ENCODE peak calls at places on chromosomes 4 and X, in nine cellular contexts. B is Peyer's patch, T is Calu3, R is RWPE1, H is fibroblast of pulmonary artery, Y is fibroblast of the aortic adventitia, C is coronary artery, X is mammary epithelial cell, I is glutamatergic neuron. E is an unnamed sample.
A peak's percentile ranks its signal among the peaks of the same experiment; 100 is the strongest.

GRCh38 chr4:1279253-1279652 is 10.4 kb upstream of the MAEA start:
- DNase-seq in R (no peak), B (no peak), H (no peak), Y (no peak), T (no peak), I (no peak), C (no peak), X (no peak), E (no peak)

GRCh38 chr4:139314047-139314800 is 11.9 kb upstream of the NDUFC1 start:
- DNase-seq in T (no peak), H (no peak), C (no peak), Y (no peak), X (no peak), R (no peak), B (no peak), I (no peak), E (no peak)

GRCh38 chr4:31655328-31655727 is 935.2 kb downstream of the PCDH7 start:
- DNase-seq in C (no peak), H (peak; percentile 49), T (no peak), B (no peak), Y (peak; percentile 7), X (no peak), R (no peak), I (no peak), E (no peak)

GRCh38 chr4:164252286-164252685 is 501.6 kb upstream of the SMIM31 start:
- DNase-seq in R (no peak), Y (no peak), X (peak; percentile 22), B (no peak), C (no peak), T (no peak), I (peak; percentile 54), H (no peak), E (no peak)

GRCh38 chrX:49162620-49163019 is at the start of gene MAGIX:
- DNase-seq in H (no peak), R (no peak), T (peak; percentile 62), I (no peak), B (no peak), Y (no peak), X (no peak), C (no peak), E (no peak)

GRCh38 chr4:129623233-129623632 is 527.3 kb downstream of the C4orf33 start:
- DNase-seq in T (no peak), X (no peak), I (no peak), Y (no peak), R (no peak), H (peak; percentile 10), C (no peak), B (no peak), E (no peak)

GRCh38 chr4:1031956-1032795 is 20.8 kb downstream of the FGFRL1 start:
- DNase-seq in R (no peak), H (no peak), B (no peak), Y (no peak), T (peak; percentile 38), X (no peak), C (no peak), I (no peak), E (no peak)

GRCh38 chrX:99469439-99469838 is 940.6 kb downstream of the PCDH19 start:
- DNase-seq in C (no peak), R (no peak), X (no peak), Y (no peak), T (no peak), H (no peak), B (no peak), I (no peak), E (no peak)

GRCh38 chrX:86121916-86122315 is 26.3 kb upstream of the DACH2 start:
- DNase-seq in C (no peak), H (no peak), X (no peak), Y (no peak), T (no peak), B (no peak), I (no peak), R (no peak), E (no peak)

GRCh38 chrX:153405426-153405825 is 4.3 kb upstream of the PNMA6E start:
- DNase-seq in C (no peak), Y (no peak), I (no peak), B (no peak), H (no peak), T (no peak), R (no peak), X (no peak), E (no peak)

GRCh38 chrX:129823115-129823514 is 20.6 kb downstream of the ZDHHC9 start:
- DNase-seq in I (peak; percentile 22), C (no peak), H (peak; percentile 62), R (no peak), X (peak; percentile 12), T (peak; percentile 45), Y (peak; percentile 54), B (peak; percentile 80), E (peak; percentile 27)

GRCh38 chrX:5113128-5113527 is 1115.5 kb downstream of the NLGN4X start:
- DNase-seq in T (peak; percentile 1), B (no peak), I (no peak), H (peak; percentile 1), R (peak; percentile 0), X (peak; percentile 4), Y (no peak), C (no peak), E (no peak)

GRCh38 chrX:2819345-2820130 is 9.2 kb upstream of the GYG2 start:
- DNase-seq in I (no peak), C (peak; percentile 47), Y (peak; percentile 71), T (peak; percentile 20), H (peak; percentile 48), B (no peak), R (peak; percentile 21), X (peak; percentile 12), E (no peak)

GRCh38 chr4:185237185-185237584 is 27.8 kb downstream of the SNX25 start:
- DNase-seq in R (no peak), X (no peak), C (no peak), I (no peak), T (no peak), B (no peak), H (peak; percentile 62), Y (peak; percentile 69), E (no peak)

GRCh38 chr4:29073571-29073970 is 1646.6 kb upstream of the PCDH7 start:
- DNase-seq in R (no peak), X (no peak), T (no peak), H (no peak), C (no peak), B (no peak), Y (no peak), I (no peak), E (no peak)

GRCh38 chrX:136725446-136726104 is 55.2 kb downstream of the ARHGEF6 start:
- DNase-seq in R (no peak), H (peak; percentile 70), I (no peak), T (no peak), Y (peak; percentile 81), C (no peak), B (no peak), X (peak; percentile 33), E (no peak)

GRCh38 chrX:2410279-2411020 is 90.3 kb downstream of the DHRSX start:
- DNase-seq in B (no peak), H (no peak), I (no peak), Y (no peak), R (no peak), X (no peak), T (peak; percentile 47), C (no peak), E (no peak)

GRCh38 chrX:26851981-26852380 is 611.2 kb downstream of the PPP4R3C start:
- DNase-seq in T (peak; percentile 2), C (no peak), R (no peak), Y (peak; percentile 21), I (no peak), B (no peak), H (peak; percentile 4), X (peak; percentile 10), E (no peak)

GRCh38 chr4:137688651-137689050 is 156.4 kb upstream of the PCDH18 start:
- DNase-seq in Y (peak; percentile 72), C (no peak), X (no peak), R (no peak), I (no peak), H (no peak), T (no peak), B (no peak), E (no peak)

GRCh38 chr4:42594880-42595279 is 62.0 kb downstream of the ATP8A1 start:
- DNase-seq in Y (no peak), H (no peak), B (no peak), R (no peak), X (no peak), I (no peak), C (no peak), T (no peak), E (no peak)

DNA sequence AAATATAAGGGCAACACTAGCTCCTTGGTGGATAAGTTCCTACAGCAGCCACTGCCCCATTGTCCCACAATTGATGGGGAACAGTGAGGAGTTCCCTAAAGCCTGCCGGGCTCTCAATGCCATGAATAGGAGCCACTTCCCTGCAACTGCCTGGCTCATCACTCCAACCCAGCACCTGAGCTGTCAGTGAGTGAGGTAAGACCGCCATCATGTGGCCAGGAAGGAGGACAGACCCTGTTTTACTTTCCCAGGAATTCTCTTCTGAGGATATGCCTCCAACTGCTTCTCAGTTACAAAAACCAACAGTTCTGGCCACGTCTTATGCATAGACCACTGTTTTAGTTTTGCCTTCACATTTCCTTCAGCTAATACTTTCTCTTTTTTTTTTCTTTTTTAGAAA is 45.5 kb downstream of the SRPX start:
- DNase-seq in T (peak; percentile 56), H (no peak), X (peak; percentile 21), Y (no peak), C (no peak), B (peak; percentile 50), I (peak; percentile 27), R (peak; percentile 41), E (peak; percentile 28)
- TF ChIP-seq CTCF in T (peak; percentile 39), H (peak; percentile 28), X (peak; percentile 64), Y (peak; percentile 35), C (no peak), B (peak; percentile 60), I (peak; percentile 27), R (peak; percentile 58), E (peak; percentile 23)

GRCh38 chr4:107654694-107655093 is 65.3 kb downstream of the PAPSS1 start:
- DNase-seq in I (no peak), Y (no peak), H (peak; percentile 22), R (peak; percentile 0), C (no peak), B (no peak), X (no peak), T (no peak), E (no peak)
- TF ChIP-seq CTCF in I (no peak), Y (no peak), H (peak; percentile 18), R (no peak), C (no peak), B (no peak), X (no peak), T (no peak), E (no peak)

GRCh38 chr4:36332782-36333131 is 51.3 kb downstream of the DTHD1 start:
- DNase-seq in X (no peak), R (no peak), H (no peak), Y (no peak), T (no peak), I (no peak), C (no peak), B (no peak), E (no peak)
- TF ChIP-seq CTCF in X (no peak), R (no peak), H (no peak), Y (no peak), T (no peak), I (no peak), C (no peak), B (no peak), E (no peak)

DNA sequence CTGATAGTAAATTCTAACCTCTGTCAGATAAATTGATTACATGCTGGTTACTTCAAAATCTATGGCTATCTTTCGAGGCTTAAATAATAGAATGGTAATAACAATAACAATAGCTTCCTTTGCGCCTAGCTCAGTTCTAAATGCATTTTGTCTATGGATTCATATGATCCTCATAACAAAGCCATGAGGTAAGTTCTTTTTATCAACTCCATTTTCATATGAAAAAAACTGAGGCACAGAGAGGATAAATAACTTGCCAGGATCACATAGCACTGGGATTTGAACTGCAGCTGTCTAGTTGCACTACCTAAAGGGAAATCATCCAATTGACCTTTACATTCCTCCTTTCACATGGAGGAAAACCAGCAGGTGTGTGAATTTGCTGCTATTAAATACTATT is 108.6 kb upstream of the ARX start:
- DNase-seq in T (no peak), R (no peak), B (no peak), C (no peak), I (no peak), X (no peak), Y (no peak), H (no peak), E (no peak)
- TF ChIP-seq CTCF in T (no peak), R (no peak), B (no peak), C (no peak), I (no peak), X (no peak), Y (no peak), H (no peak), E (no peak)

E was measured in endothelial cell.